ENCODE peak calls at places on chromosomes 13 and 19, in five cellular contexts. Y is heart left ventricle; L is AG04450; I is CD4-positive, CD25-positive, alpha-beta regulatory T cell; N is cardiac fibroblast. V is an unnamed sample.

GRCh38 chr13:106205871-106206270 is 329.6 kb downstream of the EFNB2 start:
- DNase-seq in Y (no peak), L (no peak), I (no peak), N (no peak), V (no peak)

GRCh38 chr19:38266981-38267597 is 2.7 kb downstream of the SPINT2 start:
- DNase-seq in Y (no peak), L (peak), I (no peak), N (peak), V (peak)

GRCh38 chr13:46831588-46832194 is 34.7 kb upstream of the ESD start:
- DNase-seq in Y (no peak), L (peak), I (peak), N (peak), V (peak)

GRCh38 chr13:23087884-23088283 is 92.9 kb upstream of the SGCG start:
- DNase-seq in Y (no peak), L (no peak), I (no peak), N (peak), V (no peak)

GRCh38 chr13:50400930-50401553 is 385.8 kb downstream of the KCNRG start:
- DNase-seq in Y (no peak), L (peak), I (no peak), N (peak), V (no peak)

GRCh38 chr13:112244495-112245177 is 131.5 kb upstream of the SPACA7 start:
- DNase-seq in Y (no peak), L (no peak), I (no peak), N (no peak), V (no peak)

GRCh38 chr13:71625694-71626093 is 241.3 kb downstream of the DACH1 start:
- DNase-seq in Y (no peak), L (peak), I (no peak), N (peak), V (no peak)

GRCh38 chr13:26896986-26897668 is 136.5 kb upstream of the GPR12 start:
- DNase-seq in Y (no peak), L (no peak), I (no peak), N (no peak), V (no peak)

GRCh38 chr19:58558066-58558622 is at the start of gene UBE2M:
- DNase-seq in Y (peak), L (no peak), I (peak), N (peak), V (peak)

GRCh38 chr19:52206481-52206880 is 16.6 kb downstream of the PPP2R1A start:
- DNase-seq in Y (peak), L (no peak), I (no peak), N (no peak), V (no peak)

GRCh38 chr19:49272204-49272603 is 52.8 kb downstream of the SLC6A16 start:
- DNase-seq in Y (no peak), L (no peak), I (no peak), N (peak), V (no peak)

GRCh38 chr13:36395280-36395679 is 37.0 kb upstream of the CCNA1 start:
- DNase-seq in Y (no peak), L (peak), I (no peak), N (peak), V (no peak)

GRCh38 chr13:73730014-73730413 is 404.2 kb downstream of the KLF12 start:
- DNase-seq in Y (no peak), L (no peak), I (no peak), N (no peak), V (no peak)

GRCh38 chr13:71751074-71751473 is 115.9 kb downstream of the DACH1 start:
- DNase-seq in Y (no peak), L (no peak), I (no peak), N (no peak), V (no peak)

GRCh38 chr13:74206061-74206561 is 71.9 kb upstream of the KLF12 start:
- DNase-seq in Y (no peak), L (peak), I (no peak), N (peak), V (no peak)

GRCh38 chr19:49809155-49809986 is 3.7 kb downstream of the FUZ start:
- DNase-seq in Y (peak), L (no peak), I (peak), N (no peak), V (peak)

GRCh38 chr13:40309881-40310280 is 356.6 kb downstream of the FOXO1 start:
- DNase-seq in Y (no peak), L (no peak), I (no peak), N (no peak), V (no peak)

GRCh38 chr13:100584901-100585300 is 3.7 kb downstream of the GGACT start:
- DNase-seq in Y (no peak), L (no peak), I (no peak), N (no peak), V (no peak)

GRCh38 chr19:56133858-56134654 is 7.0 kb upstream of the ZNF444 start:
- DNase-seq in Y (no peak), L (no peak), I (no peak), N (peak), V (no peak)

GRCh38 chr13:35987572-35988513 is 143.3 kb downstream of the DCLK1 start:
- DNase-seq in Y (no peak), L (no peak), I (no peak), N (no peak), V (no peak)

GRCh38 chr13:97011446-97012131 is 17.3 kb upstream of the OXGR1 start:
- DNase-seq in Y (no peak), L (no peak), I (no peak), N (no peak), V (no peak)

GRCh38 chr19:44973982-44974735 is 19.0 kb downstream of the CLPTM1 start:
- DNase-seq in Y (no peak), L (no peak), I (no peak), N (no peak), V (no peak)

GRCh38 chr13:36965767-36966166 is 33.4 kb downstream of the ALG5 start:
- DNase-seq in Y (no peak), L (peak), I (no peak), N (peak), V (no peak)

GRCh38 chr19:10836478-10837325 is 690 bp upstream of the TMED1 start:
- DNase-seq in Y (peak), L (no peak), I (peak), N (peak), V (peak)

GRCh38 chr13:23715762-23716235 is 145.6 kb downstream of the TNFRSF19 start:
- DNase-seq in Y (no peak), L (no peak), I (no peak), N (peak), V (peak)

GRCh38 chr19:862529-863304 is 3.3 kb downstream of the CFD start:
- DNase-seq in Y (no peak), L (no peak), I (peak), N (peak), V (peak)

GRCh38 chr19:29872224-29872731 is 60.5 kb downstream of the CCNE1 start:
- DNase-seq in Y (no peak), L (no peak), I (no peak), N (peak), V (no peak)

GRCh38 chr19:17565611-17566010 is 10.2 kb downstream of the COLGALT1 start:
- DNase-seq in Y (no peak), L (no peak), I (no peak), N (no peak), V (no peak)

GRCh38 chr19:1491849-1492170 is 829 bp downstream of the REEP6 start:
- DNase-seq in Y (no peak), L (no peak), I (no peak), N (no peak), V (no peak)

GRCh38 chr13:110170020-110170790 is 136.8 kb downstream of the COL4A1 start:
- DNase-seq in Y (no peak), L (no peak), I (no peak), N (no peak), V (no peak)

GRCh38 chr13:23876265-23876664 is 12.9 kb downstream of the MIPEP start:
- DNase-seq in Y (no peak), L (no peak), I (no peak), N (peak), V (no peak)

GRCh38 chr13:31094331-31095015 is 67.2 kb downstream of the HSPH1 start:
- DNase-seq in Y (no peak), L (no peak), I (no peak), N (no peak), V (no peak)

GRCh38 chr13:36345438-36346221 is 564 bp downstream of the SPART start:
- DNase-seq in Y (peak), L (peak), I (peak), N (peak), V (peak)

GRCh38 chr13:19057588-19058340 is 123.9 kb downstream of the TUBA3C start:
- DNase-seq in Y (no peak), L (no peak), I (no peak), N (no peak), V (no peak)

GRCh38 chr13:33236021-33236420 is 49.5 kb downstream of the STARD13 start:
- DNase-seq in Y (no peak), L (no peak), I (no peak), N (peak), V (no peak)

GRCh38 chr13:32323912-32324311 is 8.6 kb downstream of the BRCA2 start:
- DNase-seq in Y (no peak), L (no peak), I (no peak), N (peak), V (no peak)

DNA sequence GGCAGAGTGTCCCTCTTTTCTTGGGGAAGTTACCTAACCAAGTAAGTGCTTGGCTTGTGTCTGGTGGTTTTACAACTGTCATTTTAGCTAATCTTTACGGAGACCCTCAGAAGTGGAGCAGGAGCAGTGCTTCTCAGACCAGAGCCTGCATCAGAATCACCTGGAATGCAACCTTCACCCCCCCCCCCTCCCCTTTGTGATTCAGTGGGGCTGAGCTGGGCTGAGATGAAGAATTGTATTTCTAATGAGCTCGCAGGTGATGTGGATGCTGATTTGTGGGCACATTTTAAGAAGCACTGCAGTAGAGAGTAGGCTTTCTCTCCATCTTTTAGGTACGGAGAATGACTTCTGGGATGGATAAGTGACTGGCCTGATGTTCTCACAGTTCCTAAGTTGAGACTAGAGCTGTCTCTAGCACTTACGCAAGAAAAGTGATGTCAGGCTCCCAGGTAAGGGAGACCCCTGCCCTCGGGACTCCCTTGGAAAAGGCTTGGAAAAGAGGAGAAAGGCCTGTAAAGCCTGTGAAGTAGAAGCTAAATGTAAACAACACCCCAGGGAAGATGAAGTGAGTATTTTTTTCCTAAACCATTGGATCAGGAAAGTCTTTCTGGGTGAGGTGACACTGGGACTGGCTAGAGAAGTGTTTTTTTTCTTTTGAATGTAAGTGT is 23.3 kb upstream of the RNF113B start:
- DNase-seq in Y (no peak), L (no peak), I (no peak), N (no peak), V (no peak)
- H3K4me3 ChIP-seq in Y (no peak), L (no peak), I (no peak), N (no peak), V (no peak)

DNA sequence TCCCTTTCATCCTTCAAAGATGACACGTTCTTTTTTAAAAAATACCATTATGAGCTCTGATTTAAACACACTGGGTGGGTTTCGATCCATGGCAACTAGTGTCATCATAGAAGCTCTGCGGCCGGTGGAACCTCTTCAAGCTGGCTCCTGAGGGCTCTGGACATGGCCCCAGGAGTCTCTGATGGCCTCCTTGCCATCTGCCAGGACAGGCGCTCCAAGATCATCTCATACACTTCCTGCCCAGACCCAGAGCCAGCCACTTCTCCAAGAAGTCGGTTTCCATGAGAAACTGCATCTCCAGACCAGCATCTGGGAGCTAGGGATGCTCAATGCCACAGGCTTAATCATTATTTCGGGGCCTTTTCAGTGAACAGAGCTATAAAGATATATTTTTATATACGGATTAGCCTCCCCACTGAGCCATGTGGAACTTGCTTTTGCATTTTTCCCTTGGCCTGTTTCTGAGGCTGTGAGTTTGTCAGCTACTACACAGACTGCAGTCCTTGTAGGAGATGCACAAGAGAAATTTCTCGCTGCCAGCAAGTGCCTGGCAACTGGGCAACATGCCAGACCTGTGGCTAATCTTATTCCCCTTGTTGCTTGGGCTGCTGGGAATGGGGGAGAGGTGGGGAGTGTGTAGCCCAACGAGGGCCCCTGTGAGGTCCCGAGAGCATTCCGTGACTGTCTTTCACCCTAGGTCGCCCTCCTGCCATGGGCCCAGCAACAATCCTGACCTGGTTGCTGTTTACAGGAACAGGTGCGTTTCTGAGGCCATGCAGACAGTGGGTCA is 15.9 kb downstream of the SUGP1 start:
- DNase-seq in Y (peak), L (no peak), I (no peak), N (no peak), V (no peak)
- H3K4me3 ChIP-seq in Y (no peak), L (no peak), I (no peak), N (no peak), V (no peak)

DNA sequence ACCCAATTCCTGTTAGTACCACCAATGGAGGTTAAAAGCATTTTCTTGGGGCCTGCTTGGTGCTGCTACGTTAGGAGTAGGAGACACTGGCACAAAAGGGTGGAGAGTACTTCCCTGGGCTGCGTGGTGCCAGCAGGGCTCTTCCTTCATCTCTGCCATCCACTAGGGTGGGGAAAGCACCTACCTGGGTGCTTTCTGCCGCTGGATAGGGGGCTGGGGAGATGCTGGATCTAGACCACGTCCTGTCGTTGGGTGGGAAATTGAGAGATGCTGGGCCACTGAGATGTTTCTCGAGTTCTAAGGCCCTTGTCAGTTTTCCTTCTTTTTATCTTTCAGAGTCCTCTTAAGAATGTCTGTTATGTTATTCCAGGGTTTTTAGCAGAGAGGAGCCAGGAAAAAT is 6.7 kb upstream of the FCGBP start:
- DNase-seq in Y (no peak), L (no peak), I (no peak), N (no peak), V (no peak)
- H3K4me3 ChIP-seq in Y (no peak), L (no peak), I (peak), N (no peak), V (no peak)

GRCh38 chr19:3687393-3687773 is 12.9 kb downstream of the PIP5K1C start:
- DNase-seq in Y (no peak), L (no peak), I (no peak), N (no peak), V (no peak)
- H3K4me3 ChIP-seq in Y (no peak), L (no peak), I (no peak), N (no peak), V (no peak)

DNA sequence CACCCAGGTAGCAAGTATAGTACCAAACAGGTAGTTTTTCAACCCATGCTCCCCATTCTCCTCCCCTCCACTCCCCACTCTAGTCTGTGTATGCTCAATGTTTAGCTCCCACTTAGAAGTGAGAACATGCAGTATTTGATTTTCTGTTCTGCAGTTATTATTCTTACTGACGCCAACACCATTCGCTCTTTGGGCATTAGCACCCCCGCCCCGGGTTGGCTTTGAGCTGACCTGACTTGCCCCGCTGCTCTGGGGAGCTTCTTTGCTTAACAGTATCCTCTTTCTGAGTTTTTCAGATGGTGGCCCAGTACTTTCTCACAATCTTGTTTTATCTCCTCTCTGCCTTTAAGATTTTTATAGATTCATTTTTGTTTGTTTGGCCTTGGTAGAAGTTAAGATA is 138.7 kb downstream of the CRYL1 start:
- DNase-seq in Y (no peak), L (no peak), I (no peak), N (no peak), V (no peak)
- H3K4me3 ChIP-seq in Y (no peak), L (no peak), I (no peak), N (no peak), V (no peak)

GRCh38 chr19:40810160-40810559 is 11.2 kb downstream of the EGLN2 start:
- DNase-seq in Y (no peak), L (no peak), I (no peak), N (no peak), V (no peak)
- H3K4me3 ChIP-seq in Y (peak), L (peak), I (no peak), N (peak), V (no peak)

GRCh38 chr19:54454781-54455675 is 6.0 kb downstream of the LENG8 start:
- DNase-seq in Y (no peak), L (no peak), I (no peak), N (no peak), V (no peak)
- H3K4me3 ChIP-seq in Y (no peak), L (no peak), I (no peak), N (no peak), V (no peak)

GRCh38 chr13:88802886-88803285 is 1131.7 kb downstream of the SLITRK5 start:
- DNase-seq in Y (no peak), L (no peak), I (no peak), N (no peak), V (no peak)

GRCh38 chr13:88800505-88800904 is 1129.3 kb downstream of the SLITRK5 start:
- DNase-seq in Y (no peak), L (no peak), I (no peak), N (no peak), V (no peak)

DNA sequence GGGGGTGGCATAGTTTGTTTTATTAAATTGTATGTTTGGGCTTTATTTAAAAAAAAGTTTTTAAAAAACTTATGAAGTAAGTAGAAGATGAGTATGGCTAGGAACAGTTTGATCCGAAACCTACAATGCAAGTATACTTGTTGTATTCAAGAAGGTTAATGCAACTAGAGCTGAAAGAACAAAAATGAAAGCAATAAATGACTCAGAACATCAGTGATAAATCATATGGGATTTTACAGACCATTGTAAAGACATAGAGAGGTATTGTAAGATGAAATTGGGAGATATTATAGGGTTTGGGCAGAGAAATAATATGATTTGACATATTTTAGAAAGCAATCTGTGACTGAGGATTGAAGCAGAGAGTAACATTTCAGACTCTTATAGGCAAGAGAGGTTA is 1135.3 kb downstream of the SLITRK5 start:
- DNase-seq in Y (no peak), L (no peak), I (no peak), N (no peak), V (no peak)
- H3K4me3 ChIP-seq in Y (no peak), L (no peak), I (no peak), N (no peak), V (no peak)

DNA sequence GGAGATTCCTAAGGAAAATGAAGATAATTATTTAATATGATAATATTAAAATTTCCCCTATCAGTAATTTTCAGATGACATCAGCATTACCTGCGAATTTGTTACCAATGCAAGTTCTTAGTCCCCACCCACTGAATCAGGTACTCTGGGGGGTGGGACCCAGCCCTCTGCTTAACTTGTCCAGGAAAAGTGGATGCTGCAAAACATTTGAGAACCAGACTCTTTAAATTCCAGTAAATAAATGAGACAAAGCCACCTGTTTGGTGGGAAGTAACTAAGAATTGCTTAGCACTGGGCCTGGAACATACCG is 495 bp upstream of the ZNF599 start:
- DNase-seq in Y (no peak), L (no peak), I (no peak), N (no peak), V (no peak)
- H3K4me3 ChIP-seq in Y (peak), L (peak), I (peak), N (peak), V (no peak)

V was measured in thyroid gland.